ENCODE peak calls at places on chromosomes 2 and 18, in nine cellular contexts. I is AG04450; K is effector memory CD4-positive, alpha-beta T cell; E is GM23248; S is uterus; M is A549; H is OCI-LY7; G is ovary; W is lung. D is an unnamed sample.

GRCh38 chr18:67705748-67706147 is 189.2 kb upstream of the DSEL start:
- DNase-seq in E (no peak), G (no peak), W (no peak), I (no peak), H (no peak), S (no peak), K (no peak), M (peak; percentile 6), D (no peak)

GRCh38 chr18:70288851-70289328 is at the start of gene SOCS6:
- DNase-seq in S (peak; percentile 51), K (no peak), I (peak; percentile 15), M (no peak), G (peak; percentile 58), H (no peak), E (peak; percentile 79), W (peak; percentile 70), D (no peak)

GRCh38 chr2:152499411-152499810 is 164.4 kb downstream of the FMNL2 start:
- DNase-seq in K (no peak), S (no peak), H (no peak), E (peak; percentile 22), G (no peak), M (no peak), W (no peak), I (no peak), D (no peak)

GRCh38 chr2:53559302-53559967 is 208.2 kb upstream of the CHAC2 start:
- DNase-seq in G (no peak), S (no peak), H (no peak), W (no peak), M (peak; percentile 62), I (no peak), K (no peak), E (peak; percentile 6), D (peak; percentile 72)

GRCh38 chr2:30511122-30512083 is 64.4 kb downstream of the LCLAT1 start:
- DNase-seq in M (peak; percentile 67), H (no peak), E (peak; percentile 70), S (peak; percentile 67), I (no peak), K (no peak), G (peak; percentile 51), W (no peak), D (no peak)

GRCh38 chr18:22009242-22009641 is 160.1 kb upstream of the GATA6 start:
- DNase-seq in I (no peak), H (no peak), S (no peak), W (no peak), E (no peak), M (no peak), K (no peak), G (no peak), D (no peak)

GRCh38 chr18:21604711-21605110 is 4.2 kb upstream of the ESCO1 start:
- DNase-seq in W (no peak), H (no peak), K (no peak), G (no peak), I (no peak), E (peak; percentile 3), S (no peak), M (no peak), D (no peak)

GRCh38 chr2:1863861-1864260 is 119.5 kb upstream of the PXDN start:
- DNase-seq in I (no peak), H (no peak), E (no peak), K (no peak), G (no peak), W (no peak), M (no peak), S (no peak), D (no peak)

GRCh38 chr2:84055816-84056215 is 403.3 kb downstream of the SUCLG1 start:
- DNase-seq in I (no peak), S (no peak), G (no peak), K (no peak), M (no peak), H (no peak), W (no peak), E (no peak), D (no peak)

GRCh38 chr2:170817247-170817998 is 736 bp downstream of the GAD1 start:
- DNase-seq in E (peak; percentile 54), H (no peak), K (no peak), I (no peak), W (no peak), G (no peak), M (peak; percentile 50), S (no peak), D (no peak)

GRCh38 chr2:54557601-54558187 is 101.6 kb downstream of the SPTBN1 start:
- DNase-seq in W (peak; percentile 58), G (peak; percentile 50), S (peak; percentile 45), M (peak; percentile 85), K (peak; percentile 64), I (no peak), E (peak; percentile 22), H (peak; percentile 81), D (no peak)

GRCh38 chr2:69483024-69483423 is 45.8 kb upstream of the NFU1 start:
- DNase-seq in K (no peak), I (no peak), G (no peak), M (no peak), S (no peak), H (no peak), W (no peak), E (no peak), D (no peak)
- H3K27ac ChIP-seq in K (no peak overlapping the region), I (no peak overlapping the region), G (no peak overlapping the region), M (no peak overlapping the region), S (no peak overlapping the region), H (no peak overlapping the region), W (no peak overlapping the region), E (no peak overlapping the region), D (no peak overlapping the region)

DNA sequence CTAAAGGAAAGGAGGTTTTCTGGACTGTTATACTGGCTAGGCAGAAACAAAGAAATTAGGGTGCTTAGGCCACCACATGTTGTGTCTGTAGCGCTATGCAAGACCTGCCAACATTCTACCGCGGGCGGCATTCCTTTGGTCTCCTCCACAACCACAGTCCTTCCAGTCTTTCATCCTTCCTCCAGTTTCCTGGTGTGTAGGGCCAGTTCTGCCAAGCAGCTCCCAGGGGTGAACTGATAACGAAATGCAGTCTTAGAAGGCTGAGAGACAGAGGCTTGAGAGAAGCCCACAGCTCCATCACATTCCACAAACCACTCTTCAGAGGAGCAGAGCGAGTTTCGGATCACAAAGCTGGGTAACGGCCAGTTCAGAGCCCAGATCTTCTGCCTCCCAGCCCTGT is 19.5 kb upstream of the CXXC1 start:
- DNase-seq in G (no peak), E (peak; percentile 23), K (no peak), H (no peak), S (no peak), M (no peak), I (no peak), W (no peak), D (no peak)
- H3K27ac ChIP-seq in G (no peak overlapping the region), E (no peak overlapping the region), K (no peak overlapping the region), H (peak overlapping the region; percentile 80), S (no peak overlapping the region), M (peak overlapping the region; percentile 79), I (no peak overlapping the region), W (no peak overlapping the region), D (peak overlapping the region; percentile 98)

DNA sequence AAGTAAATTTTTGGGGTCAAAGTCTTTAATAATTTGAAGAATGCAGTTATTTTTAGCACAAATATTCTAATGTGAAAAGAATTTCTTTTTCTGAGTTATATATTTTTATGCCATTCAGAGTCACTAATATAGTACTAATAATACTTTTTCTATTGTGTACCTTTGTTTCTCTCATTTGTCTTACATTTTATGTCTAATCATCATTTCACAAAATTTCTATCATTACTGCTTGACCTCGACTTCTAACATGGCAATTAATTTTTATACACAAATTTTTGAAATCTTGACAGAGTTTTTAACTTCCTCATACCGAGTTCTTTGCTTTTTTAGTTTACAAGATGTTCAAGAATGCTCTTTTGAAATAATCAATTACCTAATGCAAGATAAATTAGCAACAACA is 8.4 kb upstream of the CPS1 start:
- DNase-seq in I (no peak), S (no peak), W (no peak), M (no peak), K (no peak), H (no peak), G (no peak), E (no peak), D (no peak)
- H3K27ac ChIP-seq in I (no peak overlapping the region), S (no peak overlapping the region), W (no peak overlapping the region), M (no peak overlapping the region), K (no peak overlapping the region), H (no peak overlapping the region), G (no peak overlapping the region), E (no peak overlapping the region), D (no peak overlapping the region)

GRCh38 chr18:9630444-9630843 is 16.1 kb upstream of the PPP4R1 start:
- DNase-seq in H (no peak), I (no peak), S (no peak), E (no peak), G (no peak), M (no peak), W (no peak), K (no peak), D (no peak)
- H3K27ac ChIP-seq in H (no peak overlapping the region), I (no peak overlapping the region), S (no peak overlapping the region), E (no peak overlapping the region), G (no peak overlapping the region), M (peak overlapping the region; percentile 84), W (no peak overlapping the region), K (no peak overlapping the region), D (no peak overlapping the region)

DNA sequence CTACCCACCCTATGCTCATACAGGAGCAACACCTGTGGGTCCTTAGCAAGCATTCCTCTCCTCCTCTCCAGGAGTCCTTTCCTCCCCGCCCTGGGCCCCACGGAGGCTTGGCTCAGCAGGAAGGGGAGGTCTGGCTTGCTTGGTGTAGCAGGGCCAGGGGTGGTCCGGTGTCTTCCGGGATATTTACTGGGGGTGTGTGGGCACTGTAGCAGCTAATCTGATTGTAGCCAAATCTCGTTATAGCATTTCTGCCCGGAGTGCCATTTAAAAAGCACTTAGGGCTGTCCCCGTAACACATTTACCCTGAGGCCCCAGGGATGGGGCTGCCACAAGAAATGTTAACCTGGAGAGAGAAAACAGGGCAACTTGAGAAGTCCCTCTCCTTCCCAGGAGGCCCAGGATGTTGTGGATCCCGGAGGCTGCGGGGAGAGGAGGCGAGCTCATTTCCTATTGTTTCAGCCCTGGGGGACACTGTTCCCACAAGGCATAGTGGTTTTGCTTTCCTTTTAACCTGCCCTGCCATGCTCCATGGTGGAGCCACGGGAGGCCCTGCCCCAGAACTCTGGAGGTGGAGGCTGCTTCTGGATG is 134.5 kb downstream of the CLIP4 start:
- DNase-seq in K (no peak), I (no peak), M (no peak), E (no peak), W (no peak), S (no peak), H (no peak), G (no peak), D (no peak)
- H3K27ac ChIP-seq in K (no peak overlapping the region), I (no peak overlapping the region), M (no peak overlapping the region), E (no peak overlapping the region), W (no peak overlapping the region), S (no peak overlapping the region), H (no peak overlapping the region), G (no peak overlapping the region), D (no peak overlapping the region)

DNA sequence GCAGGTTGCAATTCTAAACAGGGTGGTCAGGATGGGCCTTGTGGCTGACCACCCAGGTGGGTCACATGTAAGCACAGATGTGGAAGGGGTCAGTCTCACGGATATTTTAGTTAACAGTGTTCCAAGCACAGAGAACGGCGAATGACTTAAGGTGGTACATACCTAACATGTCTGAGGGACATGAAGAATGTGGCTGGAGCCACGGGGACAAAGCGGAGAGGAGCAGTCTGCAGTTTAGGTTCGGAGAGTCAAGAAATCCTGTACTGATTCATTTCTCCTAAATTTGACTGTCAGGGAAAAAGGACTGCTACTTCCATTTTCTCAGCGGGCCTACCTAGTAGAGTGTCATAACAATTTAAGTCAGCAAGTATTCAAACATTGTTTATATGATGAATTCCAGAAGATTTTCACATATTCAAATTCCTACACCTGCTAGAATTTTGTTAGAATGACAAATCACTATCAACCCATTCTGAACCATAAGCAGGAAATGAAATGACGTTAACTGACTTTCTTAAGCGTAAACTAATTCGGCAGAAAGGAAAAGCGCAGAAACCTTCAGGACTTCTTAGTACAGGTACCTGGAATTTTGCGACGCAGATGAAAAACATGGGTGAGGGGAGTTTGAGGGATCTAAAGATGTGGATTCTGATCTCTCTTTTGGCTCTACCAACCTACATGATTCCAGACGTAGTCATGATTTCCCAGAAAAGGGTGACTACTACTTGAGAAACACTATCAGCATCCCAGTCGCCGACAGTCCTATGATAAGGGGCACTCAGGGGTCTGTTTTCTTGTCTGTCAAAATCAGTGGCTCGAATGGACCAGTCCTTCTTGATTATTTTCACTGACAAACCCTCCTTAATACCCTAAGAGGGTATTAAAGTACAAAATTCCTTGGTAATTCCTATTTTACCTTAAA is 41.3 kb downstream of the PTPN2 start:
- DNase-seq in G (no peak), K (no peak), W (no peak), I (no peak), E (no peak), M (no peak), S (no peak), H (no peak), D (no peak)
- H3K27ac ChIP-seq in G (no peak overlapping the region), K (no peak overlapping the region), W (no peak overlapping the region), I (no peak overlapping the region), E (no peak overlapping the region), M (peak overlapping the region; percentile 63), S (no peak overlapping the region), H (no peak overlapping the region), D (no peak overlapping the region)